ENCODE peak calls at places on chromosomes 2 and 18, in seven cellular contexts. K, X, O, Q, C, J and I are unnamed samples.

GRCh38 chr2:40202798-40203400 is 249.0 kb downstream of the SLC8A1 start:
- DNase-seq in K (no peak), X (no peak), O (no peak), Q (no peak), C (no peak), J (no peak), I (no peak)

GRCh38 chr2:234679766-234680687 is 183.1 kb upstream of the ARL4C start:
- DNase-seq in K (no peak), X (peak; percentile 70), O (no peak), Q (no peak), C (peak; percentile 57), J (no peak), I (no peak)

GRCh38 chr2:84969511-84970265 is 1.3 kb upstream of the KCMF1 start:
- DNase-seq in K (no peak), X (no peak), O (no peak), Q (no peak), C (no peak), J (no peak), I (no peak)

GRCh38 chr2:102342888-102343287 is 12.7 kb upstream of the IL18R1 start:
- DNase-seq in K (no peak), X (no peak), O (no peak), Q (no peak), C (no peak), J (no peak), I (no peak)

GRCh38 chr2:100884145-100884621 is 64.2 kb downstream of the NPAS2 start:
- DNase-seq in K (no peak), X (no peak), O (no peak), Q (no peak), C (no peak), J (no peak), I (no peak)

GRCh38 chr2:128091691-128092050 is 671 bp downstream of the UGGT1 start:
- DNase-seq in K (no peak), X (no peak), O (no peak), Q (no peak), C (no peak), J (no peak), I (no peak)

GRCh38 chr2:54212456-54212855 is 43.6 kb downstream of the TSPYL6 start:
- DNase-seq in K (no peak), X (no peak), O (no peak), Q (no peak), C (peak; percentile 57), J (no peak), I (no peak)

GRCh38 chr18:12014521-12014920 is 33.2 kb downstream of the IMPA2 start:
- DNase-seq in K (no peak), X (no peak), O (peak; percentile 72), Q (no peak), C (no peak), J (no peak), I (no peak)

GRCh38 chr2:71784734-71785549 is 331.6 kb downstream of the DYSF start:
- DNase-seq in K (no peak), X (no peak), O (no peak), Q (no peak), C (peak; percentile 79), J (peak; percentile 29), I (no peak)

GRCh38 chr18:9696112-9696511 is 12.0 kb upstream of the RAB31 start:
- DNase-seq in K (no peak), X (no peak), O (no peak), Q (no peak), C (no peak), J (no peak), I (no peak)

GRCh38 chr2:102155131-102155702 is 12.7 kb downstream of the IL1R1 start:
- DNase-seq in K (no peak), X (no peak), O (no peak), Q (no peak), C (no peak), J (no peak), I (no peak)

GRCh38 chr18:61951396-61951795 is 58.6 kb upstream of the RNF152 start:
- DNase-seq in K (no peak), X (no peak), O (no peak), Q (no peak), C (no peak), J (no peak), I (no peak)